ENCODE peak calls at places on chromosome 13, in ten cellular contexts. One of them, this sample, is unnamed.

GRCh38 chr13:48505597-48506091 is 27.2 kb downstream of the RCBTB2 start:
- DNase-seq in WERI-Rb-1: no peak
- DNase-seq in Caco-2: no peak
- DNase-seq in CD8-positive, alpha-beta T cell: peak; percentile 36
- DNase-seq in heart right ventricle: no peak
- DNase-seq in thyroid gland: no peak
- DNase-seq in fibroblast of lung: peak; percentile 52
- DNase-seq in effector memory CD4-positive, alpha-beta T cell: peak; percentile 12
- DNase-seq in transverse colon: peak; percentile 41
- DNase-seq in CD8-positive, alpha-beta memory T cell: peak; percentile 78
- DNase-seq in this sample: no peak

GRCh38 chr13:101455863-101456262 is 3.4 kb downstream of the ITGBL1 start:
- DNase-seq in WERI-Rb-1: no peak
- DNase-seq in Caco-2: no peak
- DNase-seq in CD8-positive, alpha-beta T cell: no peak
- DNase-seq in heart right ventricle: no peak
- DNase-seq in thyroid gland: no peak
- DNase-seq in fibroblast of lung: peak; percentile 91
- DNase-seq in effector memory CD4-positive, alpha-beta T cell: no peak
- DNase-seq in transverse colon: no peak
- DNase-seq in CD8-positive, alpha-beta memory T cell: no peak
- DNase-seq in this sample: peak; percentile 85

GRCh38 chr13:27148900-27149299 is 22.7 kb downstream of the USP12 start:
- DNase-seq in WERI-Rb-1: no peak
- DNase-seq in Caco-2: no peak
- DNase-seq in CD8-positive, alpha-beta T cell: no peak
- DNase-seq in heart right ventricle: no peak
- DNase-seq in thyroid gland: no peak
- DNase-seq in fibroblast of lung: no peak
- DNase-seq in effector memory CD4-positive, alpha-beta T cell: no peak
- DNase-seq in transverse colon: no peak
- DNase-seq in CD8-positive, alpha-beta memory T cell: no peak
- DNase-seq in this sample: no peak

GRCh38 chr13:43544011-43544410 is 242.8 kb downstream of the ENOX1 start:
- DNase-seq in WERI-Rb-1: peak; percentile 39
- DNase-seq in Caco-2: no peak
- DNase-seq in CD8-positive, alpha-beta T cell: no peak
- DNase-seq in heart right ventricle: no peak
- DNase-seq in thyroid gland: no peak
- DNase-seq in fibroblast of lung: peak; percentile 44
- DNase-seq in effector memory CD4-positive, alpha-beta T cell: no peak
- DNase-seq in transverse colon: no peak
- DNase-seq in CD8-positive, alpha-beta memory T cell: no peak
- DNase-seq in this sample: peak; percentile 56

GRCh38 chr13:90402102-90402501 is 945.4 kb upstream of the MIR17HG start:
- DNase-seq in WERI-Rb-1: no peak
- DNase-seq in Caco-2: no peak
- DNase-seq in CD8-positive, alpha-beta T cell: no peak
- DNase-seq in heart right ventricle: no peak
- DNase-seq in thyroid gland: no peak
- DNase-seq in fibroblast of lung: no peak
- DNase-seq in effector memory CD4-positive, alpha-beta T cell: no peak
- DNase-seq in transverse colon: no peak
- DNase-seq in CD8-positive, alpha-beta memory T cell: no peak
- DNase-seq in this sample: no peak

GRCh38 chr13:38309397-38309796 is 40.3 kb upstream of the UFM1 start:
- DNase-seq in WERI-Rb-1: no peak
- DNase-seq in Caco-2: no peak
- DNase-seq in CD8-positive, alpha-beta T cell: no peak
- DNase-seq in heart right ventricle: no peak
- DNase-seq in thyroid gland: no peak
- DNase-seq in fibroblast of lung: no peak
- DNase-seq in effector memory CD4-positive, alpha-beta T cell: no peak
- DNase-seq in transverse colon: no peak
- DNase-seq in CD8-positive, alpha-beta memory T cell: no peak
- DNase-seq in this sample: no peak

GRCh38 chr13:39526499-39526898 is 76.5 kb downstream of the LHFPL6 start:
- DNase-seq in WERI-Rb-1: no peak
- DNase-seq in Caco-2: no peak
- DNase-seq in CD8-positive, alpha-beta T cell: no peak
- DNase-seq in heart right ventricle: no peak
- DNase-seq in thyroid gland: no peak
- DNase-seq in fibroblast of lung: no peak
- DNase-seq in effector memory CD4-positive, alpha-beta T cell: no peak
- DNase-seq in transverse colon: no peak
- DNase-seq in CD8-positive, alpha-beta memory T cell: no peak
- DNase-seq in this sample: no peak

GRCh38 chr13:61187471-61187870 is 228.2 kb downstream of the PCDH20 start:
- DNase-seq in WERI-Rb-1: no peak
- DNase-seq in Caco-2: no peak
- DNase-seq in CD8-positive, alpha-beta T cell: no peak
- DNase-seq in heart right ventricle: no peak
- DNase-seq in thyroid gland: no peak
- DNase-seq in fibroblast of lung: no peak
- DNase-seq in effector memory CD4-positive, alpha-beta T cell: no peak
- DNase-seq in transverse colon: no peak
- DNase-seq in CD8-positive, alpha-beta memory T cell: no peak
- DNase-seq in this sample: no peak

GRCh38 chr13:50012396-50013169 is 2.7 kb upstream of the KCNRG start:
- DNase-seq in WERI-Rb-1: no peak
- DNase-seq in Caco-2: no peak
- DNase-seq in CD8-positive, alpha-beta T cell: no peak
- DNase-seq in heart right ventricle: no peak
- DNase-seq in thyroid gland: no peak
- DNase-seq in fibroblast of lung: peak; percentile 31
- DNase-seq in effector memory CD4-positive, alpha-beta T cell: no peak
- DNase-seq in transverse colon: no peak
- DNase-seq in CD8-positive, alpha-beta memory T cell: no peak
- DNase-seq in this sample: no peak

DNA sequence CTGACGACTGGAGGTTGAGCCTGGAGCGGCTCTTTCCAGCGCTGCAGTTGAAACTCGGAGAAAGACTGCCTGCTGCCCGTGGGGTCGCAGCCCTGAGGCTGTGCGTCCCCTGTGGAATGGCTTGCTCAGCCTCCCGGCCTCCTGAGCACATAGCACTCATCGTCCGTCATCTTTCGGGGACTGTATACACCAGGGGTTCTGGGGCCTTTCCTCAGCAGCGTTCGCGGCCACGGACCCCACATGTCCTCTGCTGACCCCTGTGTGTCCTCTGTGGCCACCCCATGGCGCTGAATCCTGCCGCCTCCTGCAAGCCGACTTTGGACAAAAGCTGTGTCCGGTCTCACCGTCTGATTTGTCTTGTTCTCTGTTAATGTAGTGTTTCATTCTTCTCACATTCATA is 20.4 kb downstream of the CUL4A start:
- DNase-seq in WERI-Rb-1: no peak
- DNase-seq in Caco-2: no peak
- DNase-seq in CD8-positive, alpha-beta T cell: no peak
- DNase-seq in heart right ventricle: no peak
- DNase-seq in thyroid gland: no peak
- DNase-seq in fibroblast of lung: no peak
- DNase-seq in effector memory CD4-positive, alpha-beta T cell: no peak
- DNase-seq in transverse colon: no peak
- DNase-seq in CD8-positive, alpha-beta memory T cell: no peak
- DNase-seq in this sample: no peak
- H3K36me3 ChIP-seq in WERI-Rb-1: peaks cover 67% of the 10 kb centered on the region
- H3K36me3 ChIP-seq in Caco-2: peaks cover 9% of the 10 kb centered on the region
- H3K36me3 ChIP-seq in CD8-positive, alpha-beta T cell: peaks cover 45% of the 10 kb centered on the region
- H3K36me3 ChIP-seq in heart right ventricle: no peaks in the 10 kb centered on the region
- H3K36me3 ChIP-seq in thyroid gland: peaks cover 42% of the 10 kb centered on the region
- H3K36me3 ChIP-seq in fibroblast of lung: peaks cover 28% of the 10 kb centered on the region
- H3K36me3 ChIP-seq in effector memory CD4-positive, alpha-beta T cell: peaks cover 86% of the 10 kb centered on the region
- H3K36me3 ChIP-seq in transverse colon: no peaks in the 10 kb centered on the region
- H3K36me3 ChIP-seq in CD8-positive, alpha-beta memory T cell: peaks cover 57% of the 10 kb centered on the region
- H3K36me3 ChIP-seq in this sample: peaks cover 51% of the 10 kb centered on the region

DNA sequence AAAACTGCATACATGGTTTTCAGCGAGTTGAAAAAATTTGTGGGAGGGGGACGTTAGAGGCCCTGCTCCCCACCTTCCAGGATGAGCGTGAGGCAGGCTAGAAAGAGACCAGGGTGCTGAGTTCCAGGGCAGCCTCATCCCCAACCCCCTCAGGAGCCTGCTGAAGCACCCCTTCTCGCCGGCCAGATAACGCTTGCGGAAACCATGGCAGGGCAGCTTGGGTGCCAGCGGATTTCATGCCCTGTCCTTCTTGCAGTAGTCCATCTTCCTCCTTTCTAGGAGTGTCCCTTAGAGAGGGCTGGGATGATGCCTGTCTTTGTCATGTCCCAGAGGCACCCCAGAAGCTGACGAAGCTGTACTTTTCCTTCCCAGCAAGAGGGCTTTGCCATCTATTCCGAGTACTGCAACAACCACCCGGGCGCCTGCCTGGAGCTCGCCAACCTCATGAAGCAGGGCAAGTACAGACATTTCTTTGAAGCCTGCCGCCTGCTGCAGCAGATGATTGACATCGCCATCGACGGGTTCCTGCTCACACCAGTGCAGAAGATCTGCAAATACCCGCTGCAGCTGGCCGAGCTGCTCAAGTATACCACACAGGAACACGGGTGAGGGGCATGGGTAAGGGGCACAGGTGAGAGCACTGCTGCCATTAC is 19.0 kb upstream of the C1QTNF9 start:
- DNase-seq in WERI-Rb-1: no peak
- DNase-seq in Caco-2: no peak
- DNase-seq in CD8-positive, alpha-beta T cell: no peak
- DNase-seq in heart right ventricle: no peak
- DNase-seq in thyroid gland: no peak
- DNase-seq in fibroblast of lung: no peak
- DNase-seq in effector memory CD4-positive, alpha-beta T cell: no peak
- DNase-seq in transverse colon: no peak
- DNase-seq in CD8-positive, alpha-beta memory T cell: no peak
- DNase-seq in this sample: no peak
- H3K36me3 ChIP-seq in WERI-Rb-1: peaks cover 32% of the 10 kb centered on the region
- H3K36me3 ChIP-seq in Caco-2: no peaks in the 10 kb centered on the region
- H3K36me3 ChIP-seq in CD8-positive, alpha-beta T cell: peaks cover 81% of the 10 kb centered on the region
- H3K36me3 ChIP-seq in heart right ventricle: peaks cover 23% of the 10 kb centered on the region
- H3K36me3 ChIP-seq in thyroid gland: peaks cover 69% of the 10 kb centered on the region
- H3K36me3 ChIP-seq in fibroblast of lung: peaks cover 8% of the 10 kb centered on the region
- H3K36me3 ChIP-seq in effector memory CD4-positive, alpha-beta T cell: peaks cover 93% of the 10 kb centered on the region
- H3K36me3 ChIP-seq in transverse colon: no peaks in the 10 kb centered on the region
- H3K36me3 ChIP-seq in CD8-positive, alpha-beta memory T cell: peaks cover 86% of the 10 kb centered on the region
- H3K36me3 ChIP-seq in this sample: no peaks in the 10 kb centered on the region

GRCh38 chr13:52361225-52361624 is 44.7 kb downstream of the THSD1 start:
- DNase-seq in WERI-Rb-1: no peak
- DNase-seq in Caco-2: no peak
- DNase-seq in CD8-positive, alpha-beta T cell: no peak
- DNase-seq in heart right ventricle: no peak
- DNase-seq in thyroid gland: no peak
- DNase-seq in fibroblast of lung: no peak
- DNase-seq in effector memory CD4-positive, alpha-beta T cell: no peak
- DNase-seq in transverse colon: no peak
- DNase-seq in CD8-positive, alpha-beta memory T cell: no peak
- DNase-seq in this sample: no peak
- H3K36me3 ChIP-seq in WERI-Rb-1: no peaks in the 10 kb centered on the region
- H3K36me3 ChIP-seq in Caco-2: no peaks in the 10 kb centered on the region
- H3K36me3 ChIP-seq in CD8-positive, alpha-beta T cell: no peaks in the 10 kb centered on the region
- H3K36me3 ChIP-seq in heart right ventricle: no peaks in the 10 kb centered on the region
- H3K36me3 ChIP-seq in thyroid gland: no peaks in the 10 kb centered on the region
- H3K36me3 ChIP-seq in fibroblast of lung: no peaks in the 10 kb centered on the region
- H3K36me3 ChIP-seq in effector memory CD4-positive, alpha-beta T cell: no peaks in the 10 kb centered on the region
- H3K36me3 ChIP-seq in transverse colon: no peaks in the 10 kb centered on the region
- H3K36me3 ChIP-seq in CD8-positive, alpha-beta memory T cell: no peaks in the 10 kb centered on the region
- H3K36me3 ChIP-seq in this sample: no peaks in the 10 kb centered on the region

GRCh38 chr13:111212517-111212873 is 97.4 kb downstream of the ARHGEF7 start:
- DNase-seq in WERI-Rb-1: no peak
- DNase-seq in Caco-2: no peak
- DNase-seq in CD8-positive, alpha-beta T cell: no peak
- DNase-seq in heart right ventricle: no peak
- DNase-seq in thyroid gland: no peak
- DNase-seq in fibroblast of lung: no peak
- DNase-seq in effector memory CD4-positive, alpha-beta T cell: no peak
- DNase-seq in transverse colon: no peak
- DNase-seq in CD8-positive, alpha-beta memory T cell: no peak
- DNase-seq in this sample: no peak
- H3K36me3 ChIP-seq in WERI-Rb-1: peaks cover 6% of the 10 kb centered on the region
- H3K36me3 ChIP-seq in Caco-2: no peaks in the 10 kb centered on the region
- H3K36me3 ChIP-seq in CD8-positive, alpha-beta T cell: no peaks in the 10 kb centered on the region
- H3K36me3 ChIP-seq in heart right ventricle: no peaks in the 10 kb centered on the region
- H3K36me3 ChIP-seq in thyroid gland: no peaks in the 10 kb centered on the region
- H3K36me3 ChIP-seq in fibroblast of lung: no peaks in the 10 kb centered on the region
- H3K36me3 ChIP-seq in effector memory CD4-positive, alpha-beta T cell: no peaks in the 10 kb centered on the region
- H3K36me3 ChIP-seq in transverse colon: no peaks in the 10 kb centered on the region
- H3K36me3 ChIP-seq in CD8-positive, alpha-beta memory T cell: no peaks in the 10 kb centered on the region
- H3K36me3 ChIP-seq in this sample: no peaks in the 10 kb centered on the region

DNA sequence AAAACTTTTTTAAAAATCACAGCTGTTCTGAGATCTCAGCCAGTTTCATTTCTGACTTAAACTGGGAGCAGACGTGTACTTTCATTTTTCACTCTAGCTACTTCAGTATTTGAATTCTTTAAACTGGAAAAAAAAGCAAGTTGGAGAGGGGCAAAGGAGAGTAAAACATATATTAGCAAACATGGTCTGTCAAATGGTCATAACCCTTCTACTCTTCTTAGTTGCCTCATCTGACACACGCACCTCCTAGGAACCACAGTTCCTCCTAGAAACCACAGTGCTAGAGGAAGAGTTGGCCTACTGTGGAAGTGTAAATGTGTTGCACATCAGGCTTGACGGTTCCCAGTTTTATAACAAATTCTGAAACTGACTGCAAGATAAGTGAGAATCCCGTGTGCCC is 47.2 kb downstream of the TM9SF2 start:
- DNase-seq in WERI-Rb-1: no peak
- DNase-seq in Caco-2: no peak
- DNase-seq in CD8-positive, alpha-beta T cell: no peak
- DNase-seq in heart right ventricle: no peak
- DNase-seq in thyroid gland: no peak
- DNase-seq in fibroblast of lung: no peak
- DNase-seq in effector memory CD4-positive, alpha-beta T cell: no peak
- DNase-seq in transverse colon: no peak
- DNase-seq in CD8-positive, alpha-beta memory T cell: no peak
- DNase-seq in this sample: no peak
- H3K36me3 ChIP-seq in WERI-Rb-1: peaks cover 83% of the 10 kb centered on the region
- H3K36me3 ChIP-seq in Caco-2: peaks cover 5% of the 10 kb centered on the region
- H3K36me3 ChIP-seq in CD8-positive, alpha-beta T cell: peaks cover 29% of the 10 kb centered on the region
- H3K36me3 ChIP-seq in heart right ventricle: no peaks in the 10 kb centered on the region
- H3K36me3 ChIP-seq in thyroid gland: peaks cover 57% of the 10 kb centered on the region
- H3K36me3 ChIP-seq in fibroblast of lung: peaks cover 4% of the 10 kb centered on the region
- H3K36me3 ChIP-seq in effector memory CD4-positive, alpha-beta T cell: peaks cover 51% of the 10 kb centered on the region
- H3K36me3 ChIP-seq in transverse colon: peaks cover 1% of the 10 kb centered on the region
- H3K36me3 ChIP-seq in CD8-positive, alpha-beta memory T cell: peaks cover 40% of the 10 kb centered on the region
- H3K36me3 ChIP-seq in this sample: peaks cover 10% of the 10 kb centered on the region

DNA sequence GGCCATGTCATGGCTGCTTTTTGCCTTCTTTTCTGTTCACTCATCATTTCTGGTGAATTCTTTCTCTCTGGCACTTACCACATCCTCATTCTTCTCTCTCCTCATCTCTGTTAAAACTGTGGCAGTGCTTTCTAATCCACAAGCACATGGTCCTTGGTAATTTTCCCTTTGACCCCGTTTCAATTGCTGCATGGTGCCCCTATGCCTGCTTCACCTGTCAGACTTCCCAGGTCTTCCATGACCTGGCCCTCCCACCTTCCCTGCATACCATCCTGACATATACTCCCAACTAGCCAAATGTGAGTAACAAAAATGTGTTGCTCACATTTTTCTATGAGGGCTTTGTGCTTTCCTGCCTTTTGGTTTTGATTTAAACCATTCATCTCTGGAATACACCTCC is 286.5 kb downstream of the MTUS2 start:
- DNase-seq in WERI-Rb-1: no peak
- DNase-seq in Caco-2: no peak
- DNase-seq in CD8-positive, alpha-beta T cell: no peak
- DNase-seq in heart right ventricle: no peak
- DNase-seq in thyroid gland: no peak
- DNase-seq in fibroblast of lung: no peak
- DNase-seq in effector memory CD4-positive, alpha-beta T cell: no peak
- DNase-seq in transverse colon: no peak
- DNase-seq in CD8-positive, alpha-beta memory T cell: no peak
- DNase-seq in this sample: no peak
- H3K36me3 ChIP-seq in WERI-Rb-1: no peaks in the 10 kb centered on the region
- H3K36me3 ChIP-seq in Caco-2: no peaks in the 10 kb centered on the region
- H3K36me3 ChIP-seq in CD8-positive, alpha-beta T cell: no peaks in the 10 kb centered on the region
- H3K36me3 ChIP-seq in heart right ventricle: no peaks in the 10 kb centered on the region
- H3K36me3 ChIP-seq in thyroid gland: no peaks in the 10 kb centered on the region
- H3K36me3 ChIP-seq in fibroblast of lung: no peaks in the 10 kb centered on the region
- H3K36me3 ChIP-seq in effector memory CD4-positive, alpha-beta T cell: no peaks in the 10 kb centered on the region
- H3K36me3 ChIP-seq in transverse colon: no peaks in the 10 kb centered on the region
- H3K36me3 ChIP-seq in CD8-positive, alpha-beta memory T cell: no peaks in the 10 kb centered on the region
- H3K36me3 ChIP-seq in this sample: no peaks in the 10 kb centered on the region